ENCODE peak calls at places on chromosome 14, in ten cellular contexts. Z, J, B, R, W, F, C, E, G and Y are unnamed samples.

GRCh38 chr14:101929946-101930345 is 34.4 kb upstream of the DYNC1H1 start:
- DNase-seq in Z (no peak), J (no peak), B (no peak), R (no peak), W (no peak), F (no peak), C (no peak), E (no peak), G (no peak), Y (no peak)

GRCh38 chr14:99724196-99724891 is 40.2 kb downstream of the CYP46A1 start:
- DNase-seq in Z (no peak), J (no peak), B (no peak), R (no peak), W (peak), F (no peak), C (no peak), E (no peak), G (peak), Y (no peak)

GRCh38 chr14:96626916-96627315 is 124.7 kb downstream of the PAPOLA start:
- DNase-seq in Z (no peak), J (no peak), B (no peak), R (no peak), W (no peak), F (no peak), C (no peak), E (no peak), G (no peak), Y (no peak)

GRCh38 chr14:45891417-45892080 is 638.5 kb upstream of the MIS18BP1 start:
- DNase-seq in Z (no peak), J (no peak), B (no peak), R (peak), W (no peak), F (peak), C (no peak), E (no peak), G (no peak), Y (no peak)

GRCh38 chr14:101101456-101102056 is 198.0 kb upstream of the RTL1 start:
- DNase-seq in Z (no peak), J (no peak), B (no peak), R (no peak), W (no peak), F (peak), C (no peak), E (peak), G (no peak), Y (no peak)

GRCh38 chr14:69989622-69990021 is 110.4 kb downstream of the SMOC1 start:
- DNase-seq in Z (no peak), J (no peak), B (no peak), R (no peak), W (no peak), F (no peak), C (no peak), E (no peak), G (no peak), Y (no peak)

GRCh38 chr14:70888681-70889175 is 18.5 kb upstream of the PCNX1 start:
- DNase-seq in Z (no peak), J (no peak), B (no peak), R (no peak), W (peak), F (no peak), C (no peak), E (peak), G (peak), Y (peak)

GRCh38 chr14:50021261-50021660 is 95.1 kb downstream of the VCPKMT start:
- DNase-seq in Z (no peak), J (no peak), B (no peak), R (no peak), W (no peak), F (no peak), C (no peak), E (no peak), G (no peak), Y (no peak)

GRCh38 chr14:95056476-95056875 is 100.9 kb downstream of the DICER1 start:
- DNase-seq in Z (peak), J (no peak), B (no peak), R (no peak), W (no peak), F (no peak), C (no peak), E (no peak), G (no peak), Y (no peak)

GRCh38 chr14:91380610-91381371 is 36.8 kb downstream of the CCDC88C start:
- DNase-seq in Z (no peak), J (no peak), B (no peak), R (no peak), W (peak), F (no peak), C (no peak), E (peak), G (no peak), Y (no peak)

GRCh38 chr14:84129028-84129427 is 1400.9 kb upstream of the FLRT2 start:
- DNase-seq in Z (no peak), J (no peak), B (no peak), R (peak), W (no peak), F (no peak), C (no peak), E (no peak), G (no peak), Y (no peak)

GRCh38 chr14:34498684-34499412 is 36.8 kb upstream of the SPTSSA start:
- DNase-seq in Z (peak), J (peak), B (no peak), R (peak), W (peak), F (peak), C (no peak), E (peak), G (peak), Y (no peak)

GRCh38 chr14:63205850-63206249 is 1.6 kb downstream of the RHOJ start:
- DNase-seq in Z (no peak), J (no peak), B (no peak), R (no peak), W (no peak), F (no peak), C (no peak), E (peak), G (peak), Y (no peak)

GRCh38 chr14:63203015-63203414 is 1.2 kb upstream of the RHOJ start:
- DNase-seq in Z (no peak), J (no peak), B (no peak), R (no peak), W (no peak), F (no peak), C (no peak), E (no peak), G (no peak), Y (no peak)

GRCh38 chr14:63203618-63204406 is 431 bp upstream of the RHOJ start:
- DNase-seq in Z (peak), J (peak), B (peak), R (peak), W (peak), F (peak), C (peak), E (peak), G (peak), Y (peak)

GRCh38 chr14:63204407-63205280 is at the start of gene RHOJ:
- DNase-seq in Z (no peak), J (no peak), B (peak), R (peak), W (peak), F (no peak), C (no peak), E (peak), G (peak), Y (no peak)

GRCh38 chr14:63205281-63205575 is 985 bp downstream of the RHOJ start:
- DNase-seq in Z (no peak), J (no peak), B (no peak), R (no peak), W (peak), F (no peak), C (no peak), E (peak), G (no peak), Y (no peak)
- TF ChIP-seq CTCF in Z (no peak), J (no peak), B (no peak), R (no peak), W (no peak), F (no peak), C (no peak), E (no peak), G (no peak), Y (no peak)

DNA sequence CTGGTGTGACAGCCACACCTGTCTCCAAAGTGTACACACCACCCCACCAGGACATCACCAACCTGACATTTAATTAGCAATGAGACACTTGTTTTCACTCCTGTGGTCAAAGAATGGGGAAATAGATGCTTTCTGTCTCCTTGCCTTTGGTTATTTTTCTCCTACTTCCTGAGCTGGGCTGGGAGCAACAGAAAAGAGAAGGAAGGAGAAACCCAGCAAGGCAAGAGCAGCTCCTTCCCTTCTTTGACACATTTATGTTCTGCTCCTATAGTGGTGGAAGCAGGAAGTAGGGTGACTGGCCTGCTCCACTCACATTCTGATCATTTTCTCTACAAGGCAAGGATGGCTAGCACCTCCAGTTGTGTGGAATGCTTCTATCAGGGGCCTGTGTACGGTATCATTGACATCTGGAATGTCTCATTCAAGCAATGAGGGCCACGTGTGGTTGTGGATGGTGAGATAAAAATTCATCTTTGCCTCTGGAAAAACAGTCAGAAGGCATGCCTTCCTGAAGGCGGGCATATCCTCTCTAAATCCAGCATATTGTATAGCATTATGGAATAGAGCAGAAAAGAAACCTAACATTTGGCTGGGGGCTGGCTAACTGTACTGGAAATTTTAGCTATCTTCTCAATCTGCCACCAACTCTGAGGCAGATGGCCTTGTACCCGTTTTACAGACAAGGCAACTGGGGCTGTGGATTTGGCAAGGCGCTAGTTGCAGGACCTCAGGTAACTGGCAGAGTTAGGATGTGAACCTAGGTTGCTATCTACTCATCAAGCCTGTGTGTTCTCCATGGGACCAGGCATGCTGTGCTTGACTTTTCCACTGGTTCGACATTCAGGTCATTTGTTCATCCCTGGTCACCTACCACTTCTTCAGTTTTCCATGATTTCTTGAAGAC is 24.7 kb upstream of the LGALS3 start:
- DNase-seq in Z (no peak), J (no peak), B (no peak), R (no peak), W (no peak), F (no peak), C (no peak), E (no peak), G (no peak), Y (no peak)
- H3K4me3 ChIP-seq in Z (no peak), J (no peak), B (no peak), R (no peak), W (no peak), F (no peak), C (no peak), E (no peak), G (no peak), Y (no peak)

GRCh38 chr14:92510972-92511371 is 2.6 kb upstream of the RIN3 start:
- DNase-seq in Z (no peak), J (no peak), B (no peak), R (peak), W (no peak), F (no peak), C (no peak), E (no peak), G (no peak), Y (no peak)
- TF ChIP-seq CTCF in Z (no peak), J (no peak), B (no peak), R (peak), W (no peak), F (no peak), C (no peak), E (no peak), G (no peak), Y (no peak)

DNA sequence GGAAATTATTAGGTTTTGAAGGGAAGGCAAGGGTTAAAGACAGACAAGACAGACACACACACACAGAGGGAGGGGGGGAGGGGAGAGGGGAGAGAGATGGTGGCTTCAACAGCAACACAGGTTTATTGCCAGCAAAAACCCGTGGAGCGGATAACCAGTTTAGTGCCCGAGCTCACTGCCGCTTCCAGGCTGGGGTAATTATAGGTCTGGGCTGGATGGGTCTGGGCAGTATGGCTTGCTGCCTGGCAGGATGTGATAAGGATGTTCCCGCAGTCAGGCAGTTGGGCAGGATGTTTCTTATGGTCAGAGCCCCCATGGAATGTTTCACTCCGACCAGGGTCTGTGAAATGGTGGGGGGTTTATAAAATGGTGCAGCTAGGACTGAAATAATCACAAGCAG is 4.4 kb upstream of the TDRD9 start:
- DNase-seq in Z (no peak), J (no peak), B (no peak), R (no peak), W (no peak), F (no peak), C (no peak), E (no peak), G (no peak), Y (no peak)
- H3K4me3 ChIP-seq in Z (no peak), J (no peak), B (no peak), R (no peak), W (no peak), F (no peak), C (no peak), E (no peak), G (no peak), Y (no peak)

GRCh38 chr14:76497550-76498484 is 121.9 kb downstream of the ESRRB start:
- DNase-seq in Z (no peak), J (no peak), B (no peak), R (peak), W (no peak), F (no peak), C (no peak), E (no peak), G (no peak), Y (no peak)

GRCh38 chr14:76499399-76499798 is 123.5 kb downstream of the ESRRB start:
- DNase-seq in Z (no peak), J (no peak), B (no peak), R (no peak), W (no peak), F (no peak), C (no peak), E (no peak), G (no peak), Y (no peak)

GRCh38 chr14:76498976-76499375 is 123.0 kb downstream of the ESRRB start:
- DNase-seq in Z (no peak), J (no peak), B (no peak), R (no peak), W (no peak), F (no peak), C (no peak), E (no peak), G (no peak), Y (no peak)

GRCh38 chr14:76498536-76498935 is 122.6 kb downstream of the ESRRB start:
- DNase-seq in Z (no peak), J (no peak), B (no peak), R (no peak), W (no peak), F (no peak), C (no peak), E (no peak), G (no peak), Y (no peak)

GRCh38 chr14:76495983-76496382 is 120.0 kb downstream of the ESRRB start:
- DNase-seq in Z (no peak), J (no peak), B (no peak), R (no peak), W (no peak), F (no peak), C (no peak), E (no peak), G (no peak), Y (no peak)
- TF ChIP-seq CTCF in Z (no peak), J (no peak), B (no peak), R (no peak), W (no peak), F (no peak), C (no peak), E (no peak), G (no peak), Y (no peak)